ENCODE peak calls at places on chromosomes 16 and 17, in eight cellular contexts. Q, E, Z, H, L, Y, C and O are unnamed samples.

GRCh38 chr17:73394523-73395450 is 83.0 kb upstream of the CDC42EP4 start:
- DNase-seq in Q (no peak), E (no peak), Z (no peak), H (no peak), L (no peak), Y (no peak), C (no peak), O (no peak)

GRCh38 chr17:77802811-77803220 is 155.7 kb upstream of the TNRC6C start:
- DNase-seq in Q (peak; percentile 7), E (no peak), Z (no peak), H (peak; percentile 24), L (no peak), Y (no peak), C (no peak), O (no peak)

GRCh38 chr16:12262454-12263180 is 286.1 kb downstream of the SNX29 start:
- DNase-seq in Q (peak; percentile 5), E (no peak), Z (no peak), H (peak; percentile 29), L (no peak), Y (no peak), C (no peak), O (no peak)

GRCh38 chr17:34314279-34314678 is 5.0 kb upstream of the CCL8 start:
- DNase-seq in Q (peak; percentile 89), E (no peak), Z (no peak), H (peak; percentile 52), L (no peak), Y (no peak), C (no peak), O (no peak)

GRCh38 chr16:30524575-30525571 is 1.5 kb downstream of the ZNF768 start:
- DNase-seq in Q (no peak), E (no peak), Z (no peak), H (no peak), L (no peak), Y (no peak), C (no peak), O (no peak)

GRCh38 chr17:40322417-40323315 is 13.7 kb downstream of the RARA start:
- DNase-seq in Q (peak; percentile 92), E (peak; percentile 87), Z (no peak), H (peak; percentile 81), L (peak; percentile 81), Y (peak; percentile 67), C (peak; percentile 94), O (peak; percentile 99)

GRCh38 chr17:52648995-52649394 is 490.5 kb upstream of the CA10 start:
- DNase-seq in Q (no peak), E (no peak), Z (no peak), H (no peak), L (no peak), Y (no peak), C (no peak), O (no peak)

GRCh38 chr16:54026456-54026855 is 260.1 kb downstream of the IRX3 start:
- DNase-seq in Q (peak; percentile 34), E (no peak), Z (peak; percentile 28), H (peak; percentile 39), L (no peak), Y (no peak), C (no peak), O (no peak)

GRCh38 chr16:61595605-61596004 is 440.6 kb downstream of the CDH8 start:
- DNase-seq in Q (no peak), E (no peak), Z (no peak), H (no peak), L (no peak), Y (no peak), C (no peak), O (no peak)

GRCh38 chr16:65624696-65625095 is 502.8 kb upstream of the CDH11 start:
- DNase-seq in Q (peak; percentile 1), E (no peak), Z (no peak), H (no peak), L (no peak), Y (no peak), C (no peak), O (no peak)

GRCh38 chr16:57680842-57681241 is 12.7 kb downstream of the ADGRG3 start:
- DNase-seq in Q (no peak), E (no peak), Z (no peak), H (no peak), L (no peak), Y (no peak), C (no peak), O (no peak)

GRCh38 chr17:63276376-63276775 is 169.7 kb downstream of the CYB561 start:
- DNase-seq in Q (no peak), E (no peak), Z (no peak), H (no peak), L (no peak), Y (no peak), C (no peak), O (no peak)

GRCh38 chr17:46719889-46720288 is 98.6 kb downstream of the WNT3 start:
- DNase-seq in Q (no peak), E (no peak), Z (no peak), H (no peak), L (no peak), Y (no peak), C (no peak), O (no peak)

GRCh38 chr17:17051791-17052461 is 9.7 kb downstream of the MPRIP start:
- DNase-seq in Q (peak; percentile 26), E (no peak), Z (no peak), H (peak; percentile 15), L (no peak), Y (no peak), C (no peak), O (no peak)